ENCODE peak calls at places on chromosomes 11 and 22, in nine cellular contexts. A is GM12878, Q is fibroblast of mammary gland, P is MM.1S, H is neural crest cell, C is AG04450, S is HFF-Myc, F is fibroblast of lung, B is cardiac fibroblast. V is an unnamed sample.
A peak's percentile ranks its signal among the peaks of the same experiment; 100 is the strongest.

GRCh38 chr11:44633641-44634040 is 68.2 kb downstream of the CD82 start:
- DNase-seq in A (no peak), Q (no peak), P (no peak), H (no peak), C (no peak), S (no peak), F (no peak), B (no peak), V (peak; percentile 43)

GRCh38 chr11:133215529-133216230 is 316.6 kb downstream of the OPCML start:
- DNase-seq in A (no peak), Q (no peak), P (no peak), H (no peak), C (no peak), S (no peak), F (no peak), B (no peak), V (no peak)

GRCh38 chr22:39088688-39089032 is 8.4 kb upstream of the APOBEC3H start:
- DNase-seq in A (no peak), Q (no peak), P (no peak), H (no peak), C (no peak), S (no peak), F (no peak), B (no peak), V (no peak)

GRCh38 chr11:59810911-59811259 is 307 bp upstream of the MRPL16 start:
- DNase-seq in A (no peak), Q (no peak), P (no peak), H (no peak), C (no peak), S (no peak), F (no peak), B (no peak), V (no peak)

GRCh38 chr11:116517077-116517476 is 255.7 kb downstream of the BUD13 start:
- DNase-seq in A (no peak), Q (no peak), P (no peak), H (no peak), C (no peak), S (no peak), F (no peak), B (no peak), V (no peak)

GRCh38 chr22:39515266-39516050 is 4.9 kb upstream of the ATF4 start:
- DNase-seq in A (no peak), Q (no peak), P (peak; percentile 22), H (no peak), C (no peak), S (no peak), F (no peak), B (no peak), V (no peak)

GRCh38 chr11:27646051-27646818 is 54.0 kb downstream of the BDNF start:
- DNase-seq in A (no peak), Q (no peak), P (no peak), H (no peak), C (no peak), S (no peak), F (no peak), B (no peak), V (peak; percentile 4)

GRCh38 chr11:113675003-113675471 is 31.1 kb downstream of the TMPRSS5 start:
- DNase-seq in A (peak; percentile 73), Q (peak; percentile 97), P (no peak), H (no peak), C (peak; percentile 32), S (peak; percentile 30), F (peak; percentile 62), B (peak; percentile 95), V (peak; percentile 73)

GRCh38 chr22:45686842-45687241 is 15.2 kb downstream of the ATXN10 start:
- DNase-seq in A (no peak), Q (peak; percentile 58), P (no peak), H (no peak), C (no peak), S (no peak), F (peak; percentile 45), B (peak; percentile 39), V (no peak)

GRCh38 chr11:82711648-82712047 is 22.0 kb downstream of the FAM181B start:
- DNase-seq in A (no peak), Q (no peak), P (no peak), H (no peak), C (no peak), S (no peak), F (no peak), B (no peak), V (no peak)

DNA sequence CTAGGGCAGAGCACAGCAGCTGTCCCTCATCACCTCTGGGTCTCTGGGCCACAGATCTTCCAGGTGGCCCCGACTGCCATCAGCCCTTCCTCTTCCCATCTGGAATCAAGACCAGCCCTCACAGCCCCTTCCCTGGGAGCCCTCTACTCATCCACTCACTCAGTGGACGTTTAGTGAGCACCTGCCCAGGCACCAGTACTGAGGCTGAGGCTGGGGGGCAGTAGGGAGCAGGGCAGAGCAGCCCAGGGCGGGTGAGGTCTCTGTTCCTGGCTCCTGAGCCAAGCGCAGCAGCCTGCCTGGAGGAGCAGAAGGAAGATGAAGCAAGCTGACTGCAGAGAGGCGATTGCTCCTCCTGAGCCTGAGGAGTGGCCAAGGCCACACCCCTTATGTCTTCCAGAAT is 5.5 kb downstream of the MAPK8IP2 start:
- DNase-seq in A (no peak), Q (no peak), P (no peak), H (no peak), C (no peak), S (no peak), F (no peak), B (no peak), V (no peak)
- TF ChIP-seq CTCF in A (no peak), Q (no peak), P (peak; percentile 13), H (no peak), C (peak; percentile 3), S (peak; percentile 3), F (no peak), B (no peak), V (no peak)

GRCh38 chr22:16781074-16781763 is 44.0 kb downstream of the XKR3 start:
- DNase-seq in A (no peak), Q (no peak), P (no peak), H (no peak), C (no peak), S (no peak), F (no peak), B (no peak), V (no peak)

GRCh38 chr22:16783453-16783852 is 41.8 kb downstream of the XKR3 start:
- DNase-seq in A (no peak), Q (no peak), P (no peak), H (no peak), C (no peak), S (no peak), F (no peak), B (no peak), V (no peak)

GRCh38 chr22:16781764-16782329 is 43.4 kb downstream of the XKR3 start:
- DNase-seq in A (no peak), Q (no peak), P (no peak), H (no peak), C (no peak), S (no peak), F (no peak), B (no peak), V (no peak)

DNA sequence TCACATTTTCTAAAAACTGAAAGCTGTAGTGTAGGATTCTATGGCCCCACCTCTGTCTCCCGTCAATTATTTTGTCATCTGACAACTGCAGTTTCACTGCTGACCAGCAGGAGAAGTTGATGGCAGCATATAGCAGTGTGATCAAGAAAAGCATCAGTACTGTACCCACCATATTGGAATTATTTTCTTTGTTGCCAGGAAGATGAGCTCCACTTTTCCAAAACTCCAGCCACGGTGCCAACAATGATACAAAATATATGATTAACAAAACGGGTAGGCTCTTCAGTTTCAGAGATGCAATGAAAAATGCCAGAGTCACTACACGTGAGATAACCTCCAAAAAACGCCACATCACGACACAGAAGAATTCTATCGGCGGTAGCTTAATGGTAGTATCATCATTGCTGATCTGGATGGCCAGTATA is 41.3 kb downstream of the XKR3 start:
- DNase-seq in A (no peak), Q (peak; percentile 24), P (peak; percentile 48), H (no peak), C (no peak), S (no peak), F (no peak), B (peak; percentile 3), V (peak; percentile 54)
- TF ChIP-seq CTCF in A (peak; percentile 39), Q (peak; percentile 63), P (peak; percentile 71), H (peak; percentile 50), C (peak; percentile 23), S (peak; percentile 17), F (peak; percentile 15), B (peak; percentile 48), V (peak; percentile 36)

GRCh38 chr11:57476223-57476882 is 16.0 kb downstream of the RTN4RL2 start:
- DNase-seq in A (no peak), Q (no peak), P (peak; percentile 35), H (no peak), C (no peak), S (no peak), F (no peak), B (no peak), V (no peak)

GRCh38 chr11:57475671-57476222 is 15.4 kb downstream of the RTN4RL2 start:
- DNase-seq in A (no peak), Q (no peak), P (peak; percentile 30), H (no peak), C (no peak), S (no peak), F (no peak), B (no peak), V (no peak)

GRCh38 chr11:57475191-57475590 is 14.9 kb downstream of the RTN4RL2 start:
- DNase-seq in A (no peak), Q (peak; percentile 38), P (no peak), H (no peak), C (no peak), S (no peak), F (no peak), B (no peak), V (no peak)

GRCh38 chr11:57477507-57478189 is 17.3 kb downstream of the RTN4RL2 start:
- DNase-seq in A (no peak), Q (no peak), P (no peak), H (no peak), C (no peak), S (no peak), F (no peak), B (no peak), V (no peak)

DNA sequence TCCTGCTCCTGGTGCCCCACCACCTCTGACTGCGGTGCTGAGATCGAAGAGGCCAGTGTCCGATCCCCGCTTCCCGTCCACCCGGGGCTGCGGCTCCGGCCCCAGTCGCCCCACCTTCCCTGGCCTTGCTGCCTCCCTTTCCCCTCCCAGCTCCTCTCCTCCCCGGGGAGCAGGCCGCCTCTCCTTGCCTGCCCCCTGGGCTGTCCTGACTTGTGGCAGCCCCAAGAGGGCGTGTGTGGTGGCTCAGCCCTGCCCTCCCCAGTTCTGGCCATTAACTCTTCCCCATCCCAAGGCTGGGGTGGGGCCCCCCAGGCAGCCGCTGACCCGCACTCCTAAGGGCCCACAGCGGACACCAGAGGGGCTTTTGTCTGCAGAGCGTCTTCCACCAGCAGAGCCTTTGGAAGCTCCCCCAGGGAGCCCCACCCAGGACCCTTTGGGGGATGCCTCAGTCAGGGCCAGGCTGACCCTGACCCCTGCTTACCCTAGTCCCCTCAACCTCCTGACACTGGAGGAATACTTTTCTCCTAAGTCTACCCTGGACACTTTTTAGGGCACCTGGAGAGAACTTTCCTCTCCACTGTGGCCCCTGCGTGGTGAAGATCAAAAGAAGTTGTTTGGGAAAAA is 16.7 kb downstream of the RTN4RL2 start:
- DNase-seq in A (no peak), Q (peak; percentile 34), P (peak; percentile 59), H (no peak), C (no peak), S (no peak), F (no peak), B (no peak), V (no peak)
- TF ChIP-seq CTCF in A (peak; percentile 60), Q (peak; percentile 35), P (peak; percentile 65), H (peak; percentile 42), C (peak; percentile 43), S (peak; percentile 45), F (peak; percentile 40), B (peak; percentile 41), V (peak; percentile 23)

GRCh38 chr11:13487661-13488030 is 8.2 kb downstream of the PTH start:
- DNase-seq in A (no peak), Q (peak; percentile 1), P (no peak), H (no peak), C (no peak), S (no peak), F (no peak), B (peak; percentile 27), V (peak; percentile 19)

GRCh38 chr11:13486926-13487660 is 8.7 kb downstream of the PTH start:
- DNase-seq in A (no peak), Q (peak; percentile 9), P (no peak), H (peak; percentile 26), C (no peak), S (no peak), F (peak; percentile 9), B (peak; percentile 35), V (no peak)
- TF ChIP-seq CTCF in A (peak; percentile 12), Q (peak; percentile 12), P (peak; percentile 12), H (peak; percentile 63), C (peak; percentile 8), S (peak; percentile 29), F (peak; percentile 25), B (peak; percentile 42), V (no peak)

V was measured in MCF 10A.